ENCODE peak calls at places on chromosomes 7 and 10, in five cellular contexts. One of them, this sample, is unnamed.

GRCh38 chr10:71314694-71315225 is 4.3 kb upstream of the SLC29A3 start:
- DNase-seq in transverse colon: no peak
- DNase-seq in upper lobe of right lung: no peak
- DNase-seq in A549: no peak
- DNase-seq in PC-3: no peak
- DNase-seq in this sample: no peak

GRCh38 chr10:5524721-5525531 is at the start of gene CALML3:
- DNase-seq in transverse colon: peak
- DNase-seq in upper lobe of right lung: peak
- DNase-seq in A549: no peak
- DNase-seq in PC-3: no peak
- DNase-seq in this sample: no peak

GRCh38 chr7:103715376-103716110 is 269.5 kb upstream of the SLC26A5 start:
- DNase-seq in transverse colon: no peak
- DNase-seq in upper lobe of right lung: no peak
- DNase-seq in A549: no peak
- DNase-seq in PC-3: no peak
- DNase-seq in this sample: no peak

GRCh38 chr10:62017141-62017870 is 115.8 kb downstream of the ARID5B start:
- DNase-seq in transverse colon: no peak
- DNase-seq in upper lobe of right lung: no peak
- DNase-seq in A549: no peak
- DNase-seq in PC-3: no peak
- DNase-seq in this sample: no peak

GRCh38 chr10:31031205-31031665 is 430 bp downstream of the ZNF438 start:
- DNase-seq in transverse colon: no peak
- DNase-seq in upper lobe of right lung: no peak
- DNase-seq in A549: no peak
- DNase-seq in PC-3: no peak
- DNase-seq in this sample: no peak

GRCh38 chr10:117596666-117597065 is 54.1 kb downstream of the EMX2 start:
- DNase-seq in transverse colon: no peak
- DNase-seq in upper lobe of right lung: no peak
- DNase-seq in A549: no peak
- DNase-seq in PC-3: peak
- DNase-seq in this sample: no peak

GRCh38 chr7:40298421-40298820 is 163.6 kb downstream of the SUGCT start:
- DNase-seq in transverse colon: no peak
- DNase-seq in upper lobe of right lung: no peak
- DNase-seq in A549: no peak
- DNase-seq in PC-3: no peak
- DNase-seq in this sample: no peak

GRCh38 chr10:58851606-58852005 is 324.8 kb upstream of the PHYHIPL start:
- DNase-seq in transverse colon: no peak
- DNase-seq in upper lobe of right lung: no peak
- DNase-seq in A549: no peak
- DNase-seq in PC-3: peak
- DNase-seq in this sample: no peak

GRCh38 chr10:109218207-109218606 is 705.1 kb downstream of the XPNPEP1 start:
- DNase-seq in transverse colon: no peak
- DNase-seq in upper lobe of right lung: no peak
- DNase-seq in A549: no peak
- DNase-seq in PC-3: no peak
- DNase-seq in this sample: no peak

GRCh38 chr7:43679210-43680068 is 49.9 kb downstream of the COA1 start:
- DNase-seq in transverse colon: no peak
- DNase-seq in upper lobe of right lung: no peak
- DNase-seq in A549: no peak
- DNase-seq in PC-3: no peak
- DNase-seq in this sample: no peak

GRCh38 chr10:8096931-8097330 is 42.4 kb downstream of the GATA3 start:
- DNase-seq in transverse colon: no peak
- DNase-seq in upper lobe of right lung: no peak
- DNase-seq in A549: no peak
- DNase-seq in PC-3: no peak
- DNase-seq in this sample: no peak

GRCh38 chr10:13816195-13816926 is 229.6 kb downstream of the PRPF18 start:
- DNase-seq in transverse colon: peak
- DNase-seq in upper lobe of right lung: peak
- DNase-seq in A549: no peak
- DNase-seq in PC-3: no peak
- DNase-seq in this sample: no peak

GRCh38 chr10:123274513-123275182 is 120.4 kb downstream of the BUB3 start:
- DNase-seq in transverse colon: no peak
- DNase-seq in upper lobe of right lung: no peak
- DNase-seq in A549: no peak
- DNase-seq in PC-3: peak
- DNase-seq in this sample: no peak

GRCh38 chr10:43865275-43866135 is 216.8 kb upstream of the ZNF32 start:
- DNase-seq in transverse colon: no peak
- DNase-seq in upper lobe of right lung: no peak
- DNase-seq in A549: no peak
- DNase-seq in PC-3: no peak
- DNase-seq in this sample: no peak

GRCh38 chr10:91883549-91884542 is 25.4 kb downstream of the FGFBP3 start:
- DNase-seq in transverse colon: no peak
- DNase-seq in upper lobe of right lung: no peak
- DNase-seq in A549: no peak
- DNase-seq in PC-3: no peak
- DNase-seq in this sample: no peak

GRCh38 chr7:38374507-38374906 is 101.1 kb upstream of the TARP start:
- DNase-seq in transverse colon: no peak
- DNase-seq in upper lobe of right lung: no peak
- DNase-seq in A549: peak
- DNase-seq in PC-3: peak
- DNase-seq in this sample: peak

GRCh38 chr10:17981766-17982380 is 30.2 kb downstream of the SLC39A12 start:
- DNase-seq in transverse colon: no peak
- DNase-seq in upper lobe of right lung: no peak
- DNase-seq in A549: peak
- DNase-seq in PC-3: peak
- DNase-seq in this sample: no peak

GRCh38 chr7:34104120-34104519 is 198.8 kb downstream of the BMPER start:
- DNase-seq in transverse colon: no peak
- DNase-seq in upper lobe of right lung: no peak
- DNase-seq in A549: no peak
- DNase-seq in PC-3: no peak
- DNase-seq in this sample: no peak

GRCh38 chr10:121580276-121581116 is 17.7 kb downstream of the FGFR2 start:
- DNase-seq in transverse colon: no peak
- DNase-seq in upper lobe of right lung: no peak
- DNase-seq in A549: no peak
- DNase-seq in PC-3: peak
- DNase-seq in this sample: no peak

GRCh38 chr7:2856388-2857169 is 12.5 kb upstream of the GNA12 start:
- DNase-seq in transverse colon: no peak
- DNase-seq in upper lobe of right lung: no peak
- DNase-seq in A549: no peak
- DNase-seq in PC-3: no peak
- DNase-seq in this sample: no peak
- H3K27ac ChIP-seq in transverse colon: no peak
- H3K27ac ChIP-seq in upper lobe of right lung: no peak
- H3K27ac ChIP-seq in A549: no peak
- H3K27ac ChIP-seq in PC-3: no peak
- H3K27ac ChIP-seq in this sample: no peak

GRCh38 chr7:35971133-35971995 is 170.5 kb downstream of the SEPTIN7 start:
- DNase-seq in transverse colon: no peak
- DNase-seq in upper lobe of right lung: no peak
- DNase-seq in A549: peak
- DNase-seq in PC-3: no peak
- DNase-seq in this sample: no peak
- H3K4me3 ChIP-seq in transverse colon: peak
- H3K4me3 ChIP-seq in upper lobe of right lung: peak
- H3K4me3 ChIP-seq in A549: peak
- H3K4me3 ChIP-seq in PC-3: no peak
- H3K4me3 ChIP-seq in this sample: no peak

GRCh38 chr7:151490706-151491105 is 29.0 kb downstream of the RHEB start:
- DNase-seq in transverse colon: no peak
- DNase-seq in upper lobe of right lung: no peak
- DNase-seq in A549: no peak
- DNase-seq in PC-3: no peak
- DNase-seq in this sample: no peak
- H3K27ac ChIP-seq in transverse colon: no peak
- H3K27ac ChIP-seq in upper lobe of right lung: no peak
- H3K27ac ChIP-seq in A549: peak
- H3K27ac ChIP-seq in PC-3: no peak
- H3K27ac ChIP-seq in this sample: no peak

GRCh38 chr10:95742529-95742884 is 13.5 kb upstream of the ENTPD1 start:
- DNase-seq in transverse colon: peak
- DNase-seq in upper lobe of right lung: no peak
- DNase-seq in A549: peak
- DNase-seq in PC-3: peak
- DNase-seq in this sample: no peak
- H3K4me3 ChIP-seq in transverse colon: no peak
- H3K4me3 ChIP-seq in upper lobe of right lung: no peak
- H3K4me3 ChIP-seq in A549: no peak
- H3K4me3 ChIP-seq in PC-3: no peak
- H3K4me3 ChIP-seq in this sample: no peak

DNA sequence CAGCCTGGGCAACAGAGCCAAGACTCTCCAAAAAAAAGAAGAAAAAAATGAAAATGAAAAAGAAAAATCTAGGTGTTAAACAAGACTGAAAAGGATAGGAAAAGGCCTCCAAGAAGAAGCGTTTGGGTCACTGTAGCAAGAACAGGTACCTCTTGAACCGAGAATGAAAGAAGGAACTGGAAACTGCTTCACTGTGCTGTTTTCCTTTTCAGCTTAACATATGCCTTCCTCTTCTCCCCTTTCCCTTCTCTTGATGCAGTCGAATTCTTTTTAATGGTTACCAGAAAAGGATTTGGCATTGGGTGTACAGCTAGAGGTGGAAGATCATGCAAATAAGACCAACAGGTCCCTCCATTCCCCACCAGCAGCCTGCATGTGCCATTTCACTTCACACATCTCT is 28.1 kb downstream of the LRRC4 start:
- DNase-seq in transverse colon: no peak
- DNase-seq in upper lobe of right lung: no peak
- DNase-seq in A549: no peak
- DNase-seq in PC-3: no peak
- DNase-seq in this sample: no peak
- H3K27ac ChIP-seq in transverse colon: no peak
- H3K27ac ChIP-seq in upper lobe of right lung: no peak
- H3K27ac ChIP-seq in A549: no peak
- H3K27ac ChIP-seq in PC-3: no peak
- H3K27ac ChIP-seq in this sample: no peak

GRCh38 chr7:21805793-21806192 is 139.9 kb downstream of the CDCA7L start:
- DNase-seq in transverse colon: no peak
- DNase-seq in upper lobe of right lung: no peak
- DNase-seq in A549: no peak
- DNase-seq in PC-3: no peak
- DNase-seq in this sample: no peak

GRCh38 chr7:21806388-21806787 is 139.3 kb downstream of the CDCA7L start:
- DNase-seq in transverse colon: no peak
- DNase-seq in upper lobe of right lung: no peak
- DNase-seq in A549: no peak
- DNase-seq in PC-3: no peak
- DNase-seq in this sample: no peak
- H3K4me3 ChIP-seq in transverse colon: no peak
- H3K4me3 ChIP-seq in upper lobe of right lung: no peak
- H3K4me3 ChIP-seq in A549: no peak
- H3K4me3 ChIP-seq in PC-3: no peak
- H3K4me3 ChIP-seq in this sample: no peak

GRCh38 chr7:101959829-101960228 is 142.4 kb downstream of the CUX1 start:
- DNase-seq in transverse colon: no peak
- DNase-seq in upper lobe of right lung: no peak
- DNase-seq in A549: no peak
- DNase-seq in PC-3: no peak
- DNase-seq in this sample: no peak
- H3K27ac ChIP-seq in transverse colon: no peak
- H3K27ac ChIP-seq in upper lobe of right lung: no peak
- H3K27ac ChIP-seq in A549: no peak
- H3K27ac ChIP-seq in PC-3: no peak
- H3K27ac ChIP-seq in this sample: no peak

GRCh38 chr7:158958618-158959017 is 102.3 kb downstream of the DYNC2I1 start:
- DNase-seq in transverse colon: no peak
- DNase-seq in upper lobe of right lung: no peak
- DNase-seq in A549: no peak
- DNase-seq in PC-3: no peak
- DNase-seq in this sample: no peak
- H3K4me3 ChIP-seq in transverse colon: peak
- H3K4me3 ChIP-seq in upper lobe of right lung: peak
- H3K4me3 ChIP-seq in A549: no peak
- H3K4me3 ChIP-seq in PC-3: peak
- H3K4me3 ChIP-seq in this sample: peak

GRCh38 chr7:136956671-136957070 is 88.2 kb downstream of the CHRM2 start:
- DNase-seq in transverse colon: no peak
- DNase-seq in upper lobe of right lung: no peak
- DNase-seq in A549: no peak
- DNase-seq in PC-3: peak
- DNase-seq in this sample: no peak

GRCh38 chr7:136958016-136958415 is 89.6 kb downstream of the CHRM2 start:
- DNase-seq in transverse colon: no peak
- DNase-seq in upper lobe of right lung: no peak
- DNase-seq in A549: no peak
- DNase-seq in PC-3: no peak
- DNase-seq in this sample: no peak

GRCh38 chr7:136953386-136953785 is 84.9 kb downstream of the CHRM2 start:
- DNase-seq in transverse colon: no peak
- DNase-seq in upper lobe of right lung: no peak
- DNase-seq in A549: no peak
- DNase-seq in PC-3: peak
- DNase-seq in this sample: no peak

GRCh38 chr7:136957391-136957790 is 88.9 kb downstream of the CHRM2 start:
- DNase-seq in transverse colon: no peak
- DNase-seq in upper lobe of right lung: no peak
- DNase-seq in A549: no peak
- DNase-seq in PC-3: peak
- DNase-seq in this sample: no peak

GRCh38 chr7:136956232-136956631 is 87.8 kb downstream of the CHRM2 start:
- DNase-seq in transverse colon: no peak
- DNase-seq in upper lobe of right lung: no peak
- DNase-seq in A549: no peak
- DNase-seq in PC-3: peak
- DNase-seq in this sample: no peak
- H3K27ac ChIP-seq in transverse colon: peak
- H3K27ac ChIP-seq in upper lobe of right lung: no peak
- H3K27ac ChIP-seq in A549: no peak
- H3K27ac ChIP-seq in PC-3: peak
- H3K27ac ChIP-seq in this sample: no peak